ENCODE peak calls at places on chromosomes 3 and 15, in five cellular contexts. N is endothelial cell of umbilical vein, O is prostate gland, D is cardiac fibroblast, F is glutamatergic neuron. Q is an unnamed sample.

GRCh38 chr3:12643010-12643380 is 20.9 kb downstream of the RAF1 start:
- DNase-seq in N (no peak), O (no peak), D (no peak), F (no peak), Q (no peak)

GRCh38 chr3:165254812-165255211 is 58.6 kb upstream of the SLITRK3 start:
- DNase-seq in N (no peak), O (no peak), D (peak), F (no peak), Q (no peak)

GRCh38 chr15:100101389-100102089 is 240.2 kb downstream of the ADAMTS17 start:
- DNase-seq in N (no peak), O (no peak), D (no peak), F (no peak), Q (no peak)

GRCh38 chr15:28975766-28976179 is 90.0 kb downstream of the APBA2 start:
- DNase-seq in N (peak), O (no peak), D (peak), F (peak), Q (peak)

GRCh38 chr3:33392703-33393125 is 47.5 kb downstream of the UBP1 start:
- DNase-seq in N (peak), O (no peak), D (peak), F (peak), Q (no peak)

GRCh38 chr15:59457103-59457502 is 19.1 kb downstream of the FAM81A start:
- DNase-seq in N (no peak), O (no peak), D (no peak), F (no peak), Q (no peak)

GRCh38 chr15:71802770-71803169 is 7.6 kb upstream of the NR2E3 start:
- DNase-seq in N (no peak), O (no peak), D (no peak), F (no peak), Q (no peak)

GRCh38 chr3:107441617-107442016 is 64.4 kb downstream of the CCDC54 start:
- DNase-seq in N (no peak), O (no peak), D (peak), F (no peak), Q (no peak)

GRCh38 chr15:101037090-101037830 is 118.1 kb downstream of the LRRK1 start:
- DNase-seq in N (no peak), O (no peak), D (no peak), F (peak), Q (no peak)

GRCh38 chr15:42508263-42508690 is 12.8 kb downstream of the SNAP23 start:
- DNase-seq in N (no peak), O (no peak), D (peak), F (no peak), Q (no peak)

GRCh38 chr3:151794080-151794479 is 19.8 kb upstream of the AADAC start:
- DNase-seq in N (peak), O (no peak), D (no peak), F (no peak), Q (no peak)

GRCh38 chr3:32195995-32196540 is 42.4 kb upstream of the CMTM8 start:
- DNase-seq in N (no peak), O (no peak), D (no peak), F (no peak), Q (no peak)

GRCh38 chr3:41881233-41881821 is 80.6 kb downstream of the ULK4 start:
- DNase-seq in N (peak), O (peak), D (peak), F (no peak), Q (peak)

GRCh38 chr15:95444860-95445259 is 885.6 kb upstream of the NR2F2 start:
- DNase-seq in N (no peak), O (no peak), D (no peak), F (no peak), Q (no peak)

GRCh38 chr3:58231666-58232065 is 5.9 kb upstream of the ABHD6 start:
- DNase-seq in N (no peak), O (no peak), D (no peak), F (no peak), Q (no peak)

GRCh38 chr3:11604139-11604895 is 39.4 kb downstream of the VGLL4 start:
- DNase-seq in N (no peak), O (no peak), D (peak), F (no peak), Q (no peak)

GRCh38 chr3:135516143-135516542 is 449.4 kb upstream of the PPP2R3A start:
- DNase-seq in N (no peak), O (no peak), D (no peak), F (no peak), Q (no peak)
- TF ChIP-seq CTCF in N (no peak), O (no peak), D (no peak), F (peak), Q (peak)

GRCh38 chr3:17901893-17902292 is 159.5 kb upstream of the TBC1D5 start:
- DNase-seq in N (no peak), O (no peak), D (no peak), F (no peak), Q (no peak)

GRCh38 chr3:17908399-17909191 is 166.2 kb upstream of the TBC1D5 start:
- DNase-seq in N (no peak), O (no peak), D (no peak), F (no peak), Q (no peak)

GRCh38 chr3:17910922-17911321 is 168.5 kb upstream of the TBC1D5 start:
- DNase-seq in N (no peak), O (no peak), D (no peak), F (no peak), Q (no peak)

GRCh38 chr3:17905996-17906395 is 163.6 kb upstream of the TBC1D5 start:
- DNase-seq in N (no peak), O (no peak), D (no peak), F (no peak), Q (no peak)
- TF ChIP-seq CTCF in N (no peak), O (no peak), D (no peak), F (no peak), Q (no peak)

GRCh38 chr15:74203914-74204431 is 1.4 kb upstream of the STRA6 start:
- DNase-seq in N (no peak), O (no peak), D (peak), F (no peak), Q (peak)

GRCh38 chr15:74200394-74200793 is 2.2 kb downstream of the STRA6 start:
- DNase-seq in N (peak), O (peak), D (peak), F (no peak), Q (no peak)

GRCh38 chr15:74201656-74202420 is 749 bp downstream of the STRA6 start:
- DNase-seq in N (no peak), O (no peak), D (peak), F (no peak), Q (no peak)

GRCh38 chr15:74200871-74201419 is 1.6 kb downstream of the STRA6 start:
- DNase-seq in N (no peak), O (no peak), D (peak), F (no peak), Q (peak)

GRCh38 chr15:74202461-74203401 is at the start of gene STRA6:
- DNase-seq in N (no peak), O (no peak), D (no peak), F (no peak), Q (peak)
- TF ChIP-seq CTCF in N (no peak), O (no peak), D (no peak), F (no peak), Q (no peak)

DNA sequence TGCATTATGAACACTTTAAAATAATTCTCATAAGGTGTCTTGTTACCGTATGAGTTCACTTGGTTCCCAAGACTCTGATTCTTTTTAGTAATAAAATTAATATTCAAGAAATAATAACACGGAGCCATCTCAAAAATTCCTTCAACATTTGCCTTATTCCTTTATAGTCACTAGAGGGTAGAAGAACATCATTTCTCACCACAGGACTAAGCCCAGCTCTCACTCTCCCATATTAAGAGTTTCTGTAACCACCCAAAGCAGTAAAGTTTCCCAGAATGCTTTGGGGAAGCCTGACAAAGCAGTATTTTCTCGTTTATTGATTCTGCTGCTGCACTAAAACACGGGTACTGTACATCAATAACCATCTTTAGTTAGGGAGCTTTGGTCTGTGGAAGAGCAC is 114.9 kb downstream of the MCTP2 start:
- DNase-seq in N (no peak), O (no peak), D (no peak), F (no peak), Q (no peak)
- TF ChIP-seq CTCF in N (no peak), O (no peak), D (no peak), F (no peak), Q (no peak)

DNA sequence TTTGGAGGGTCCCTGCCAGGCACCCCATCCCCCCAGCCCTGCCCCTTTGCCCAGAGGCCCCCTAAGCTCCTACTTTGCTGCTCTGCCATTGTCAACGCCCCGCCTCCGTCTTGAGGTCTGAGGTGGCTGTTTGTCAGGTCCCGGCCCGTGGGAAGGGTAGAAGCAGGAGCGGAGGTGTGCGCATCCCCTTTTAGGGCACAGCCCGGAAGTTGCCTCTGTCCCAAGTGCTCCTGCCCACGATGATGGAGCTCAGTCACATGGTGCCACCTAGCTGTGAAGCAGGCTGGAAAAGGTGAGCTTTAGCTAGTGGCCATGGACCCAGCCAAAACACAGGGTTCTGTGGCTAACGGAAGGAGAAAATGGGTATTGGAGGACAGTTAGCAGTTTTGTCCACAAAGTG is 28.5 kb upstream of the LCTL start:
- DNase-seq in N (no peak), O (no peak), D (no peak), F (no peak), Q (no peak)
- TF ChIP-seq CTCF in N (no peak), O (no peak), D (no peak), F (no peak), Q (no peak)

DNA sequence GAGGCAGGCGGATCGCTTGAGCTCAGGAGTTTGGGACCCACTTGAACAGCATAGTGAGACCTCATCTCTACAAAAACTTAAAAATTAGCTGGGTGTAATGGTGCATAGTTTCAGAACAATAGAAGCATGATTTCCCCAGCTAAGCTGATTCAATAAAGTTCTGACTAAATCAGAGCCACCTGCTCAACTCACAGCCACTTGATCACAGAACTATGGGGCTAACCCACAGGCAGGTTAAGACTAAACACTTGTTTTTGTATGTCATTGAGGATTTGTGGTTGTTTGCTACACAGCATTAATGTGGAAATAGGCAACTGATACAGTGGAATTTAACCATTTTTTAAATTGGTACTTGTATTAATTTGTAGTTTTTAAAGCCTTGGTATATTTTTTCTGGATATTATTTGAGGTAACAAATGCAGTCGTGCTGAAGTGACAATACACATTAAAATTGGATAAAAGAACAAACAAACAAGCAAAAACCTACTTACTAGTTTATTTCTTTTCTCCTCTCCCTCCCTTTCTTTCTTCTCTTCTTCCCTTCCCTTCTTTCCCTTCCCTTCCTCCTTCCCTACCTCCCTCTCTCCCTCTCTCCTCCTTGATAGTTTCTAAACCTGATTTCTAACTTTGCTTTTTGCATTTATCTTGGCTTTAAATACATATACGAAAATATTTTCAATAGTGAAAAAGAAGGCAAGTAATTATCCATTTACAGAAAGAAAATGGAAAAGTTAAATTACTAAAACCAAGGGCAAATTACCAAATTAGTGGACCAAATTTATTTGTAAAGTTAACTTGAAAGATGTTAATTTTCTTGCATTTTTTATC is 32.1 kb downstream of the OXSM start:
- DNase-seq in N (no peak), O (no peak), D (no peak), F (no peak), Q (no peak)
- TF ChIP-seq CTCF in N (no peak), O (no peak), D (no peak), F (no peak), Q (no peak)

Q was measured in nephron progenitor cell.